ENCODE peak calls at places on chromosomes 2 and 18, in six cellular contexts. F is Caco-2, Y is kidney, Z is lower lobe of right lung, J is left ventricle myocardium inferior, P is endothelial cell. A is an unnamed sample.

GRCh38 chr18:13909541-13909940 is 5.8 kb downstream of the MC2R start:
- DNase-seq in F (no peak), J (no peak), Z (no peak), Y (no peak), P (no peak), A (no peak)

GRCh38 chr2:24477229-24477628 is 13.8 kb upstream of the NCOA1 start:
- DNase-seq in J (no peak), Y (no peak), P (no peak), Z (no peak), F (peak), A (no peak)

GRCh38 chr18:41967680-41968079 is 12.6 kb downstream of the PIK3C3 start:
- DNase-seq in Z (no peak), P (no peak), F (no peak), Y (no peak), J (no peak), A (no peak)

GRCh38 chr2:27071990-27072830 is 756 bp upstream of the OST4 start:
- DNase-seq in F (no peak), J (peak), Y (peak), P (no peak), Z (no peak), A (peak)

GRCh38 chr2:42967959-42968674 is 175.7 kb upstream of the HAAO start:
- DNase-seq in Y (no peak), Z (no peak), J (peak), P (no peak), F (no peak), A (no peak)

GRCh38 chr2:69583434-69583833 is 60.1 kb downstream of the AAK1 start:
- DNase-seq in Y (no peak), P (no peak), F (no peak), Z (no peak), J (no peak), A (no peak)

GRCh38 chr2:164992818-164993217 is 37.5 kb upstream of the SLC38A11 start:
- DNase-seq in F (peak), J (no peak), Z (no peak), Y (no peak), P (peak), A (peak)

GRCh38 chr2:75870654-75871137 is 160.0 kb upstream of the GCFC2 start:
- DNase-seq in F (no peak), P (no peak), Y (no peak), Z (no peak), J (no peak), A (no peak)

GRCh38 chr2:37456479-37456878 is 112.0 kb downstream of the QPCT start:
- DNase-seq in Z (no peak), F (no peak), Y (no peak), P (no peak), J (no peak), A (peak)

GRCh38 chr2:76469066-76469465 is 758.4 kb upstream of the GCFC2 start:
- DNase-seq in Z (no peak), J (no peak), F (no peak), Y (no peak), P (no peak), A (no peak)

GRCh38 chr2:158797963-158798700 is 3.0 kb downstream of the DAPL1 start:
- DNase-seq in P (no peak), F (no peak), Z (no peak), J (no peak), Y (no peak), A (no peak)

GRCh38 chr2:160432633-160433032 is 61.0 kb downstream of the RBMS1 start:
- DNase-seq in Z (no peak), Y (no peak), J (no peak), F (peak), P (no peak), A (no peak)

GRCh38 chr18:74353169-74353775 is 37.6 kb downstream of the C18orf63 start:
- DNase-seq in P (peak), J (peak), Z (no peak), Y (no peak), F (peak), A (peak)

GRCh38 chr2:46034535-46034934 is 262.7 kb upstream of the EPAS1 start:
- DNase-seq in P (no peak), Z (no peak), F (no peak), J (peak), Y (peak), A (no peak)

GRCh38 chr2:141041281-141041680 is 1089.5 kb downstream of the LRP1B start:
- DNase-seq in P (no peak), J (no peak), Z (no peak), Y (no peak), F (no peak), A (no peak)

GRCh38 chr18:13653746-13654455 is 72.5 kb downstream of the FAM210A start:
- DNase-seq in J (no peak), Z (no peak), F (no peak), Y (no peak), P (no peak), A (no peak)

GRCh38 chr18:40531061-40531460 is 1424.0 kb upstream of the PIK3C3 start:
- DNase-seq in Y (no peak), J (no peak), F (no peak), P (no peak), Z (no peak), A (no peak)

GRCh38 chr2:236600892-236601291 is 31.3 kb downstream of the ACKR3 start:
- DNase-seq in F (no peak), P (no peak), J (no peak), Z (no peak), Y (no peak), A (no peak)

GRCh38 chr2:234060236-234060635 is 9.7 kb downstream of the SPP2 start:
- DNase-seq in J (no peak), Y (no peak), Z (no peak), F (no peak), P (no peak), A (no peak)

GRCh38 chr2:10284108-10284870 is 18.4 kb upstream of the HPCAL1 start:
- DNase-seq in P (no peak), Y (peak), J (no peak), Z (peak), F (no peak), A (no peak)

GRCh38 chr2:101619191-101619591 is 78.3 kb upstream of the MAP4K4 start:
- DNase-seq in P (no peak), J (no peak), F (no peak), Z (peak), Y (no peak), A (no peak)

GRCh38 chr2:202178342-202178958 is 59.9 kb downstream of the SUMO1 start:
- DNase-seq in F (peak), P (peak), Z (no peak), J (no peak), Y (no peak), A (peak)

GRCh38 chr2:30373881-30374302 is 73.2 kb upstream of the LCLAT1 start:
- DNase-seq in J (no peak), Y (no peak), Z (no peak), P (no peak), F (peak), A (no peak)

GRCh38 chr2:3461781-3462492 is 57.4 kb downstream of the ADI1 start:
- DNase-seq in F (peak), P (peak), Z (peak), J (no peak), Y (no peak), A (peak)

GRCh38 chr18:45590060-45590537 is 25.2 kb upstream of the SLC14A2 start:
- DNase-seq in Y (no peak), F (no peak), Z (no peak), P (no peak), J (no peak), A (no peak)

GRCh38 chr2:219496781-219497494 is 1.8 kb upstream of the GMPPA start:
- DNase-seq in F (no peak), P (no peak), J (no peak), Z (no peak), Y (no peak), A (no peak)

GRCh38 chr2:172974762-172975161 is 100.9 kb upstream of the MAP3K20 start:
- DNase-seq in F (no peak), Z (no peak), J (no peak), Y (no peak), P (no peak), A (no peak)

GRCh38 chr2:172976816-172977215 is 98.8 kb upstream of the MAP3K20 start:
- DNase-seq in Z (no peak), F (no peak), Y (no peak), J (no peak), P (no peak), A (no peak)

GRCh38 chr2:172978053-172978383 is 97.6 kb upstream of the MAP3K20 start:
- DNase-seq in Z (no peak), Y (no peak), P (no peak), J (no peak), F (no peak), A (peak)

GRCh38 chr2:172976076-172976579 is 99.5 kb upstream of the MAP3K20 start:
- DNase-seq in P (no peak), Y (no peak), J (no peak), Z (no peak), F (no peak), A (no peak)

GRCh38 chr2:172977330-172978052 is 98.2 kb upstream of the MAP3K20 start:
- DNase-seq in Z (no peak), P (no peak), Y (no peak), F (no peak), J (no peak), A (peak)
- TF ChIP-seq CTCF in Z (no peak), P (no peak), Y (no peak), F (peak), J (peak), A (no peak)

DNA sequence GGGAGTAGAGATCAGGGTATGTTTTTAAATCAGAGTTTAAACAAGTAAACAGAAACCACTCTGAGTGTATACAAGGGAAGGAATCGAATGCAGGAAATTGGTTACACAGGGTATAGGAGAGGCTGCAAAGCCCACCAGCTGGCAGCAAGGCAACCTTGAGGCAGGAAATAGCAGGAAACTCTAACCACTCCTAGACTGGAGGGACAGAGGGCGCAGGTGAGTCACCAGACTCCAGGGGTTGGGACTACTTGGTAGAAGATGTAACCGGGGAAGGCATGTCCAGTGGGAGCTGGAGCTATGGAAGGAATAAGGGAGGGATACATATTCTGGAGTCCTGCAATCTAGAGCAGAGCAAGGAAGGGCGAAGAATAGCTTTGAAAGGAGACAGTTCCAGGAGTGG is 152.3 kb downstream of the MEIS1 start:
- DNase-seq in F (peak), P (peak), J (no peak), Z (no peak), Y (no peak), A (no peak)
- TF ChIP-seq CTCF in F (peak), P (no peak), J (peak), Z (no peak), Y (no peak), A (no peak)

GRCh38 chr2:96414161-96414713 is 78.7 kb downstream of the NCAPH start:
- DNase-seq in Z (no peak), J (no peak), Y (no peak), F (no peak), P (no peak), A (no peak)
- TF ChIP-seq CTCF in Z (no peak), J (no peak), Y (no peak), F (no peak), P (no peak), A (no peak)

GRCh38 chr2:74119324-74119723 is 28.4 kb downstream of the BOLA3 start:
- DNase-seq in P (no peak), Y (no peak), F (no peak), J (no peak), Z (no peak), A (no peak)
- TF ChIP-seq CTCF in P (no peak), Y (no peak), F (no peak), J (no peak), Z (no peak), A (no peak)

GRCh38 chr18:51135795-51136194 is 61.7 kb downstream of the MEX3C start:
- DNase-seq in P (no peak), Y (no peak), J (no peak), F (peak), Z (no peak), A (no peak)
- TF ChIP-seq CTCF in P (peak), Y (no peak), J (peak), F (peak), Z (peak), A (peak)

GRCh38 chr18:60809937-60810336 is 437.4 kb upstream of the MC4R start:
- DNase-seq in Y (no peak), Z (no peak), F (no peak), P (no peak), J (no peak), A (no peak)

GRCh38 chr18:60812921-60813320 is 440.3 kb upstream of the MC4R start:
- DNase-seq in Y (no peak), J (no peak), F (no peak), P (no peak), Z (no peak), A (no peak)
- TF ChIP-seq CTCF in Y (no peak), J (no peak), F (no peak), P (no peak), Z (no peak), A (no peak)

GRCh38 chr2:113273031-113273551 is 5.6 kb downstream of the PAX8 start:
- DNase-seq in F (no peak), P (peak), J (no peak), Z (no peak), Y (no peak), A (peak)
- TF ChIP-seq CTCF in F (no peak), P (no peak), J (peak), Z (no peak), Y (peak), A (peak)

GRCh38 chr2:102848366-102848839 is 86.6 kb downstream of the TMEM182 start:
- DNase-seq in F (peak), P (peak), Z (peak), J (peak), Y (peak), A (peak)
- TF ChIP-seq CTCF in F (no peak), P (peak), Z (no peak), J (no peak), Y (peak), A (no peak)

DNA sequence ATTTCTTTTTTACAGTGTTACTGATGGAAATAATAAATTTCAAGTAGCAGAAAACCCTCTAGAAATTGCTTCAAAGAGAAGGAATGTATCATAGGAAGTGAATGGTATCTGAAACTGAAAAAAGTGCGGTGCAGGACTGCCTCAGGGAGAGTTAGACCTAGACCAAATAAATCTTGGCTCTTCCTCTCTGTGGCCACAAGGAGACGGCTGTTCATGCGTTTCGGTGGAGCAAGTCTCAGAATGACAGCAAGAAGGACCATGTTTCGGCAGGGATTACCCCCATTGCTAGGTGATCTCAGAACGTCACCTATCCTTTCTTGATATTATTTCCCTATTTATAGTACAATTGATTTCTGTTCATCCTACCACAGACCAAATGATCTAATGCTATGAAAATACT is 522.3 kb downstream of the SOX11 start:
- DNase-seq in Z (no peak), J (no peak), F (no peak), Y (no peak), P (no peak), A (no peak)
- TF ChIP-seq CTCF in Z (no peak), J (no peak), F (no peak), Y (no peak), P (no peak), A (no peak)